ENCODE peak calls at places on chromosome 14, in ten cellular contexts. H is cardiac fibroblast; N is cardiac septum; Z is choroid plexus epithelial cell; E is type B pancreatic cell; Y is activated CD8-positive, alpha-beta memory T cell treated with anti-CD3 and anti-CD28 coated beads, Interleukin-2, amount 50 U/mL, for 48 hours; X is stimulated activated naive CD8-positive, alpha-beta T cell treated with anti-CD3 and anti-CD28 coated beads, Interleukin-15, amount 100 ng/mL, for 72 hours; B is kidney tubule cell; U is frontal cortex; J is GM20000. V is an unnamed sample.

GRCh38 chr14:96246535-96246839 is 9.5 kb upstream of the BDKRB1 start:
- DNase-seq in H (peak; percentile 93), N (no peak), Z (peak; percentile 97), E (no peak), Y (no peak), X (no peak), B (peak; percentile 84), U (no peak), J (no peak), V (peak; percentile 98)

GRCh38 chr14:75864352-75864751 is 117.4 kb downstream of the TGFB3 start:
- DNase-seq in H (peak; percentile 67), N (no peak), Z (peak; percentile 84), E (no peak), Y (no peak), X (no peak), B (peak; percentile 44), U (no peak), J (no peak), V (peak; percentile 48)

GRCh38 chr14:37588667-37588955 is 6.4 kb downstream of the FOXA1 start:
- DNase-seq in H (no peak), N (no peak), Z (no peak), E (no peak), Y (no peak), X (no peak), B (no peak), U (no peak), J (no peak), V (no peak)

GRCh38 chr14:73269729-73270651 is 32.7 kb downstream of the PAPLN start:
- DNase-seq in H (peak; percentile 55), N (no peak), Z (peak; percentile 54), E (no peak), Y (no peak), X (no peak), B (peak; percentile 75), U (peak; percentile 51), J (peak; percentile 73), V (peak; percentile 35)

GRCh38 chr14:75720828-75721227 is 59.8 kb downstream of the TTLL5 start:
- DNase-seq in H (peak; percentile 93), N (no peak), Z (peak; percentile 80), E (no peak), Y (no peak), X (no peak), B (peak; percentile 38), U (peak; percentile 25), J (no peak), V (peak; percentile 78)

GRCh38 chr14:71648725-71649124 is 283.5 kb upstream of the RGS6 start:
- DNase-seq in H (no peak), N (no peak), Z (no peak), E (no peak), Y (no peak), X (no peak), B (no peak), U (no peak), J (no peak), V (no peak)

GRCh38 chr14:68342216-68342615 is 450.7 kb downstream of the ZFP36L1 start:
- DNase-seq in H (no peak), N (no peak), Z (no peak), E (no peak), Y (no peak), X (no peak), B (no peak), U (no peak), J (no peak), V (no peak)

GRCh38 chr14:104054222-104054905 is 31.1 kb upstream of the ASPG start:
- DNase-seq in H (no peak), N (no peak), Z (no peak), E (no peak), Y (no peak), X (no peak), B (no peak), U (no peak), J (no peak), V (no peak)

V was measured in fibroblast of the aortic adventitia.